ENCODE peak calls at places on chromosomes 1 and 21, in five cellular contexts. L is psoas muscle; B is CD8-positive, alpha-beta memory T cell; T is Panc1; V is GM06990. M is an unnamed sample.
A peak's percentile ranks its signal among the peaks of the same experiment; 100 is the strongest.

GRCh38 chr1:216960716-216961115 is 237.5 kb upstream of the ESRRG start:
- DNase-seq in L (no peak), B (no peak), T (no peak), V (no peak), M (no peak)

GRCh38 chr1:81804320-81804719 is 3.6 kb downstream of the ADGRL2 start:
- DNase-seq in L (no peak), B (no peak), T (no peak), V (no peak), M (peak; percentile 58)

GRCh38 chr21:45913416-45913765 is 68.2 kb upstream of the COL6A1 start:
- DNase-seq in L (no peak), B (no peak), T (no peak), V (no peak), M (no peak)

GRCh38 chr1:243745361-243745760 is 104.7 kb downstream of the AKT3 start:
- DNase-seq in L (no peak), B (no peak), T (no peak), V (no peak), M (no peak)

GRCh38 chr1:221881805-221882581 is 140.1 kb upstream of the DUSP10 start:
- DNase-seq in L (no peak), B (no peak), T (no peak), V (no peak), M (no peak)

GRCh38 chr1:169060010-169060722 is 46.3 kb upstream of the ATP1B1 start:
- DNase-seq in L (peak; percentile 26), B (no peak), T (no peak), V (no peak), M (no peak)

GRCh38 chr1:230289350-230289644 is 136.8 kb downstream of the PGBD5 start:
- DNase-seq in L (no peak), B (no peak), T (no peak), V (no peak), M (no peak)

GRCh38 chr1:218392717-218393116 is 47.6 kb downstream of the TGFB2 start:
- DNase-seq in L (no peak), B (no peak), T (no peak), V (no peak), M (no peak)

GRCh38 chr1:200306954-200307754 is 102.7 kb downstream of the ZNF281 start:
- DNase-seq in L (no peak), B (no peak), T (no peak), V (peak; percentile 47), M (no peak)

GRCh38 chr1:241551759-241552638 is 19.8 kb downstream of the KMO start:
- DNase-seq in L (peak; percentile 20), B (no peak), T (no peak), V (peak; percentile 57), M (no peak)

GRCh38 chr1:13699936-13700520 is at the start of gene PRDM2:
- DNase-seq in L (peak; percentile 60), B (peak; percentile 59), T (no peak), V (peak; percentile 81), M (peak; percentile 27)

GRCh38 chr1:110092991-110093390 is 19.3 kb upstream of the UBL4B start:
- DNase-seq in L (no peak), B (no peak), T (no peak), V (no peak), M (no peak)

GRCh38 chr21:21101911-21102310 is 103.7 kb downstream of the NCAM2 start:
- DNase-seq in L (no peak), B (no peak), T (no peak), V (no peak), M (peak; percentile 36)

GRCh38 chr1:155989242-155989991 is 11.1 kb upstream of the ARHGEF2 start:
- DNase-seq in L (peak; percentile 70), B (peak; percentile 67), T (peak; percentile 74), V (peak; percentile 79), M (no peak)

GRCh38 chr1:30356839-30357238 is 366.5 kb downstream of the MATN1 start:
- DNase-seq in L (no peak), B (no peak), T (no peak), V (no peak), M (no peak)

GRCh38 chr1:5906116-5906515 is 86.1 kb downstream of the NPHP4 start:
- DNase-seq in L (no peak), B (no peak), T (no peak), V (no peak), M (no peak)

GRCh38 chr1:239527046-239527693 is 140.8 kb downstream of the CHRM3 start:
- DNase-seq in L (no peak), B (no peak), T (no peak), V (no peak), M (no peak)

GRCh38 chr1:51301152-51301843 is 29.1 kb downstream of the TTC39A start:
- DNase-seq in L (no peak), B (no peak), T (no peak), V (no peak), M (no peak)

GRCh38 chr1:232820431-232820830 is 15.2 kb downstream of the MAP10 start:
- DNase-seq in L (no peak), B (no peak), T (no peak), V (no peak), M (no peak)

GRCh38 chr1:109501644-109502367 is 7.7 kb downstream of the AMIGO1 start:
- DNase-seq in L (no peak), B (no peak), T (no peak), V (no peak), M (no peak)

GRCh38 chr1:28775121-28775942 is 36.6 kb upstream of the OPRD1 start:
- DNase-seq in L (peak; percentile 76), B (peak; percentile 64), T (no peak), V (peak; percentile 72), M (no peak)

GRCh38 chr1:216815239-216815955 is 92.2 kb upstream of the ESRRG start:
- DNase-seq in L (peak; percentile 37), B (no peak), T (no peak), V (no peak), M (peak; percentile 33)

GRCh38 chr1:179575497-179576314 is at the start of gene NPHS2:
- DNase-seq in L (no peak), B (no peak), T (no peak), V (no peak), M (no peak)

GRCh38 chr1:2372551-2373490 is 18.5 kb downstream of the MORN1 start:
- DNase-seq in L (no peak), B (no peak), T (no peak), V (no peak), M (no peak)

GRCh38 chr1:216807696-216808095 is 84.5 kb upstream of the ESRRG start:
- DNase-seq in L (no peak), B (no peak), T (no peak), V (no peak), M (no peak)

GRCh38 chr1:46021046-46021822 is 111.2 kb downstream of the PIK3R3 start:
- DNase-seq in L (no peak), B (no peak), T (no peak), V (no peak), M (no peak)

GRCh38 chr1:61082336-61083013 is at the start of gene NFIA:
- DNase-seq in L (peak; percentile 41), B (peak; percentile 22), T (peak; percentile 59), V (no peak), M (no peak)

GRCh38 chr1:247079141-247079874 is 697 bp upstream of the ZNF670 start:
- DNase-seq in L (no peak), B (no peak), T (peak; percentile 20), V (no peak), M (peak; percentile 4)

GRCh38 chr1:1591452-1591851 is 8.5 kb downstream of the FNDC10 start:
- DNase-seq in L (no peak), B (no peak), T (no peak), V (no peak), M (no peak)

GRCh38 chr1:43600033-43601020 is 49.6 kb upstream of the KDM4A start:
- DNase-seq in L (no peak), B (no peak), T (no peak), V (no peak), M (no peak)

DNA sequence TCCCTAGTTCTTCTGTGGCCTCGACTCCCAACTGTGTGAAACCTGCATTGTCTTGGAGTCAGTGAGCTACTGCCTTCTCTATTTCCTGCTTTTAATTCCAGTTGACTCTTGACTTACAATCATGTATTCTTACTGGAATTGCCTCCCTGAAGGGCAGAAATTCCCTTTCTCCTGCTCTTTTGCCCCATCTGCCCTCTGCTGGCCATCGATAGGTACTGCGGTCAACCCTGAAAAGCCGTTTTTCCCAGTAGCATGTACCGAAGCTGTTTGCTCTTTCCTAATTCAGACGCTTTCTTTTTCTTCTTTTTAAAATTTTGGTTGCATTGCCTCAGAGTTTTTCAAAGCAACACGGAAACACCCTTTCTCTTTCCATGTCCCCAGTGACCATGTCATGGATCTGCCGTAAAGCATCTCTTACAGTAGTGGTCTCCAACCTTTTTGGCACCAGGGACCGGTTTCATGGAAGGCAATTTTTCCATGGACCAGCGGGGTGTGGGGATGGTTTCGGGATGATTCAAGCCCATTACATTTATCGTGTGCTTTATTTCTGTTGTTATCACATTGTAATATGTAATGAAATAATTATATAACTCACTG is 164.2 kb upstream of the C1orf21 start:
- DNase-seq in L (peak; percentile 43), B (peak; percentile 8), T (peak; percentile 54), V (no peak), M (no peak)
- H3K4me3 ChIP-seq in L (peak overlapping the region; percentile 42), B (no peak overlapping the region), T (no peak overlapping the region), V (no peak overlapping the region), M (no peak overlapping the region)

DNA sequence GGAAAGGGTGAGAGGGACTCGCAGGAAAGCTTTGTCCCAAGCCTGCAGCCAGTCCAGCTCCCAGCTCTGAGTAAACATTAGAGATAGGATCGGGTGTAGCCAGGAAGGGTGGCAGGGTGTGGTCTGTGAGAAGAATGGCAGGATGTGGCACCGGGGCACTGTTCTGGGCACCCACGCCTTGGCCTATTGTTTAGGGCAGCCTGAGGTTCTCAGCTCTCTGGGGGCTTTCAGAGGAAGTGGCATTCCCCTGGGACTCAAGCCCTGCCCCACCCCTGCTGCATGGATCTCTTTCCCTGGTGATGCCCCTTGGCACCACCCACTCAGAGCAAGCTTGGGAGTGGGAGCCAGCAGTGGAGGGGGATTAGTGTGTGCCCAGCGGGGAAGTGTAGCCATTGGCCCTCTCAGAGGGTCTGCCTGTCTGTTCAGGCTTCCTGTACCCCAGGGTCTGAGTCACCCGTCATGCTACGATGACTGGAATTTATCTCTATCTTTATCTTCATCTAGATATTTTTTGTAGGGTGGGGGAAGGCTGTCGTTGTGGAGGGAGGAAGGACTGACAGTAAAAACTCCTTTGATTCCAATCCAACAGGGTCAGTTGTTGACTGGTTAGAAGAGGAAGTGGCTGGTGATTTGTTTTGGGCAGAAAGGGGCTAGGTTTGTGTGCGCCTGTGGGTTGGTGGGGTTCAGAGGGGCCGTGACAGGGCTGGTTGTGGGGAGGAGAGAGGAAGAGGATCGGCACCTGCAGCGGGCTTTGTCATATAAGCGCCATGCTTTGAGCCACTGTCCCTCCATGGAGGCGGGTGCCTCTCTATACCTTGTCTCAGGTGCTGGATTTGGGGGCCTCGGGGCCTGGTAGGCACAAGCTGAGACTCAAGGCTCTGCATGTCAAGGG is 31.7 kb downstream of the SOX13 start:
- DNase-seq in L (no peak), B (no peak), T (no peak), V (no peak), M (no peak)
- H3K4me3 ChIP-seq in L (no peak overlapping the region), B (no peak overlapping the region), T (no peak overlapping the region), V (no peak overlapping the region), M (no peak overlapping the region)

DNA sequence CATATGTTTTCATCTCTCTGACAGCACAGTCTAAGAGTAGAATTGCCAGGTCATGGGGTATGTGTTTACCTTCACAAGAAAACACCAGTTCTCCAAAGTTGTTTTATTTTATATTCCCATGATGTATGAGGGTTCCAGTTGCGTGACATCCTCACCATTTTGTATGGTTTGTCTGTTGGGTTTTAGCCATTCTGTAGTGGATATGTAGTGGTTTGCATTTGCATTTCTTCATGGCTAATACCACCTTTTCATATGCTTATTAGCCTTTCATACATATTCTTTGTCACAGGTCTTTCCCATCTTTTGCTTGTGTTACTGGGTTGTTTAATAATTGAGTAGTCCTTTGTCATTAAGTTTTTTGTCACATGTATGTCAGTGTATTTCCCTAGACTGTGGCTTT is 132.1 kb downstream of the DYRK1A start:
- DNase-seq in L (no peak), B (no peak), T (no peak), V (no peak), M (no peak)
- H3K4me3 ChIP-seq in L (no peak overlapping the region), B (no peak overlapping the region), T (no peak overlapping the region), V (no peak overlapping the region), M (no peak overlapping the region)

GRCh38 chr1:115978292-115978941 is 2.1 kb downstream of the SLC22A15 start:
- DNase-seq in L (no peak), B (no peak), T (no peak), V (no peak), M (no peak)
- H3K4me3 ChIP-seq in L (no peak overlapping the region), B (no peak overlapping the region), T (no peak overlapping the region), V (no peak overlapping the region), M (no peak overlapping the region)